ENCODE peak calls at places on chromosomes 7 and 10, in four cellular contexts. K, M, C and Z are unnamed samples.

GRCh38 chr10:22931948-22932347 is 4.1 kb downstream of the ARMC3 start:
- DNase-seq in K (no peak), M (no peak), C (no peak), Z (no peak)

GRCh38 chr10:1232164-1232911 is 176.2 kb downstream of the WDR37 start:
- DNase-seq in K (no peak), M (no peak), C (no peak), Z (no peak)

GRCh38 chr10:88386878-88387773 is 196.0 kb downstream of the RNLS start:
- DNase-seq in K (peak; percentile 80), M (no peak), C (peak; percentile 50), Z (no peak)

GRCh38 chr10:78254013-78254412 is 220.3 kb downstream of the RPS24 start:
- DNase-seq in K (no peak), M (no peak), C (no peak), Z (no peak)

GRCh38 chr7:17269345-17270221 is 28.9 kb upstream of the AHR start:
- DNase-seq in K (no peak), M (no peak), C (no peak), Z (no peak)

GRCh38 chr7:87416682-87417587 is 58.5 kb downstream of the ABCB4 start:
- DNase-seq in K (peak; percentile 44), M (peak; percentile 47), C (peak; percentile 59), Z (peak; percentile 62)

GRCh38 chr7:117399820-117400422 is 27.4 kb downstream of the ASZ1 start:
- DNase-seq in K (no peak), M (no peak), C (no peak), Z (no peak)

GRCh38 chr7:28037220-28038010 is 143.2 kb downstream of the JAZF1 start:
- DNase-seq in K (peak; percentile 55), M (peak; percentile 50), C (peak; percentile 56), Z (no peak)

GRCh38 chr10:69061305-69062161 is 26.4 kb upstream of the SRGN start:
- DNase-seq in K (no peak), M (peak; percentile 47), C (peak; percentile 47), Z (no peak)

GRCh38 chr10:84613336-84614021 is 285.1 kb downstream of the CCSER2 start:
- DNase-seq in K (no peak), M (peak; percentile 11), C (peak; percentile 77), Z (peak; percentile 75)

GRCh38 chr10:131788386-131788785 is 112.4 kb upstream of the PPP2R2D start:
- DNase-seq in K (no peak), M (no peak), C (no peak), Z (peak; percentile 38)

GRCh38 chr7:5591547-5591899 is 167.9 kb upstream of the TNRC18 start:
- DNase-seq in K (no peak), M (peak; percentile 40), C (peak; percentile 72), Z (peak; percentile 62)

GRCh38 chr7:123751816-123752215 is 3.0 kb upstream of the WASL start:
- DNase-seq in K (no peak), M (no peak), C (no peak), Z (no peak)

GRCh38 chr7:1851731-1852531 is 181.9 kb downstream of the ELFN1 start:
- DNase-seq in K (no peak), M (no peak), C (no peak), Z (peak; percentile 12)

GRCh38 chr10:129525408-129525807 is 58.4 kb downstream of the MGMT start:
- DNase-seq in K (no peak), M (no peak), C (no peak), Z (no peak)

GRCh38 chr10:129741280-129741977 is 222.6 kb downstream of the EBF3 start:
- DNase-seq in K (no peak), M (no peak), C (no peak), Z (peak; percentile 8)

GRCh38 chr7:132206594-132206993 is 369.7 kb downstream of the PLXNA4 start:
- DNase-seq in K (no peak), M (no peak), C (no peak), Z (no peak)

GRCh38 chr10:87864497-87865059 is 1.2 kb downstream of the PTEN start:
- DNase-seq in K (no peak), M (peak; percentile 4), C (no peak), Z (no peak)

GRCh38 chr10:4522296-4523000 is 303.6 kb upstream of the AKR1E2 start:
- DNase-seq in K (peak; percentile 7), M (no peak), C (no peak), Z (no peak)

GRCh38 chr7:25384820-25385560 is 156.7 kb upstream of the NPVF start:
- DNase-seq in K (no peak), M (no peak), C (no peak), Z (no peak)

GRCh38 chr7:31550432-31550831 is 36.5 kb downstream of the ITPRID1 start:
- DNase-seq in K (no peak), M (no peak), C (no peak), Z (no peak)

GRCh38 chr10:49652416-49653385 is 26.8 kb upstream of the C10orf53 start:
- DNase-seq in K (no peak), M (no peak), C (no peak), Z (no peak)

GRCh38 chr7:130844811-130845580 is 111.0 kb upstream of the KLF14 start:
- DNase-seq in K (no peak), M (no peak), C (no peak), Z (no peak)

GRCh38 chr7:81415181-81415580 is 354.7 kb downstream of the HGF start:
- DNase-seq in K (no peak), M (no peak), C (no peak), Z (no peak)

GRCh38 chr10:92720306-92721165 is 30.8 kb downstream of the HHEX start:
- DNase-seq in K (no peak), M (no peak), C (no peak), Z (no peak)

GRCh38 chr7:135169141-135169935 is 1.2 kb downstream of the CYREN start:
- DNase-seq in K (no peak), M (peak; percentile 78), C (peak; percentile 65), Z (peak; percentile 71)

GRCh38 chr10:119867317-119867716 is 5.3 kb downstream of the MCMBP start:
- DNase-seq in K (no peak), M (no peak), C (no peak), Z (no peak)

GRCh38 chr7:115707684-115708341 is 322.8 kb downstream of the TFEC start:
- DNase-seq in K (no peak), M (no peak), C (no peak), Z (no peak)

GRCh38 chr10:127524229-127524628 is 24.9 kb upstream of the NPS start:
- DNase-seq in K (no peak), M (no peak), C (no peak), Z (no peak)

GRCh38 chr10:114495303-114495702 is 91.0 kb upstream of the AFAP1L2 start:
- DNase-seq in K (no peak), M (no peak), C (no peak), Z (no peak)

GRCh38 chr7:107439025-107439424 is 30.8 kb upstream of the GPR22 start:
- DNase-seq in K (no peak), M (no peak), C (no peak), Z (no peak)

GRCh38 chr7:117230276-117231046 is 92.4 kb downstream of the WNT2 start:
- DNase-seq in K (peak; percentile 66), M (no peak), C (no peak), Z (no peak)

GRCh38 chr7:105678811-105679495 is 97.7 kb upstream of the EFCAB10 start:
- DNase-seq in K (no peak), M (no peak), C (no peak), Z (no peak)

GRCh38 chr7:47458057-47458456 is 123.9 kb downstream of the TNS3 start:
- DNase-seq in K (no peak), M (no peak), C (peak; percentile 37), Z (no peak)
- TF ChIP-seq CREB1 in K (no peak), M (no peak), C (no peak), Z (no peak)

GRCh38 chr10:100825325-100825875 is 80.0 kb downstream of the PAX2 start:
- DNase-seq in K (no peak), M (no peak), C (no peak), Z (no peak)
- TF ChIP-seq CBFB in K (no peak), M (no peak), C (no peak), Z (no peak)

DNA sequence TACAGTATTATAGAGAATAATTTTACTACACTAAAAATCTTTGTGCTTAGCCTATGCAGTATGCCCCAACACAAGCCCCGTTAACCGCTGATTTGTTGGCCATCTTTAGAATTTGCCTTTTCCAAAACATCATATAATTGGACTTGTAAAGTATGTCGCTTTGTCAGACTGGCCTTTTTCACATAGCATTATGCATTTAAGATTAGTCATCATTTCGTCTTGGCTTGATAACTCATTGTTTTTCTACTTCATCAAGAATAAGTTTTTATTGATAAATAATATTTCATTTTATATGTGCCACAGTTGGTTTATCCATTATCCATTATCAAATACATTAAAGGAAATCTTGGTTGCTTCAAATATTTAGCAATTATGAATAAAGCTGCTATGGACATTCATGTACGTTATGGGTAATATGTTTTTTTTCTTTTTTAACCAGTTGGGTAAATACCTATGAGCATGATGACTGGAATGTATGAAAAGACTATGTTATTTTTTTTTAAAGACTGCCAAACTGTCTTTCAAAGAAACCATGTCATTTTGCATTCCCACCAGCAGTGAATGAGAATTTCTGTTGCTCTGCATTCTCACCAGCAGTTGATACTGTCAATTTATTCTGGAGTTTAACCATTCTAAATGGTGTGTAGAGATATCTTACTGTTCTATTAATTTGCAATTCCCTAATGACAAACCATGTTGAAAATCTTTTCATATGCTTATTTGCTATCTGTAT is 273.1 kb upstream of the KCND2 start:
- DNase-seq in K (no peak), M (no peak), C (no peak), Z (no peak)
- TF ChIP-seq CREB1 in K (no peak), M (no peak), C (no peak), Z (no peak)

DNA sequence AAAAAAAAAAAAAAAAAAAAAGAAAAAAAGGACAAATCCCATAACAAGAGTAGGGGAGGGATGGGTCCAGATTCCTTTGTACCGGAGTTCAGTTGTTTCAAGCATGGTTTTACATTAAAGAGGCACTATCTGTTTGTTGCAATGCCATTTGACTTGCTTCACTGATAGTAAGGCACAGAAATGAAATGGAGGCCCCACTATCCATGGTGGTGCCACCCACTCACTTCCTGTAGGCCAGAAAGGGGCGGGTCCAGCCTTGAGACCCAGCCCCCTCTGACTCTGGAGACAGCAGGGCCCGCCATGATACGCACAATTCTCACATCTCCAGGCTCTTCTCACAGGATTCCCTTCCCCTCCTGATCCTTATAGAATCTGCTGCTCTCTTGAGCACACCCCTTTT is 100.0 kb downstream of the CLEC2L start:
- DNase-seq in K (no peak), M (peak; percentile 65), C (no peak), Z (no peak)
- TF ChIP-seq CBFB in K (no peak), M (no peak), C (no peak), Z (no peak)

GRCh38 chr7:68613405-68613804 is 984.9 kb upstream of the AUTS2 start:
- DNase-seq in K (no peak), M (no peak), C (no peak), Z (no peak)
- TF ChIP-seq CREB1 in K (no peak), M (no peak), C (no peak), Z (no peak)